ENCODE peak calls at places on chromosomes 3 and 15, in six cellular contexts. Q, B, S, Y, O and D are unnamed samples.
A peak's percentile ranks its signal among the peaks of the same experiment; 100 is the strongest.

GRCh38 chr3:67692621-67693020 is 38.2 kb upstream of the SUCLG2 start:
- DNase-seq in Q (no peak), B (peak; percentile 79), S (no peak), O (no peak), Y (no peak), D (no peak)

GRCh38 chr15:63476229-63476632 is 28.2 kb upstream of the USP3 start:
- DNase-seq in B (peak; percentile 69), Q (peak; percentile 87), S (no peak), Y (no peak), O (no peak), D (peak; percentile 59)

GRCh38 chr15:84981711-84982300 is at the start of gene PDE8A:
- DNase-seq in S (peak; percentile 78), Q (no peak), Y (peak; percentile 41), B (peak; percentile 70), O (peak; percentile 64), D (no peak)

GRCh38 chr3:12024959-12025570 is 20.9 kb downstream of the SYN2 start:
- DNase-seq in S (no peak), B (no peak), Q (no peak), Y (no peak), O (no peak), D (no peak)

GRCh38 chr3:44060164-44060563 is 181.5 kb upstream of the TOPAZ1 start:
- DNase-seq in O (no peak), Q (no peak), B (no peak), Y (no peak), S (no peak), D (no peak)

GRCh38 chr3:46946856-46947544 is 29.5 kb downstream of the CCDC12 start:
- DNase-seq in B (peak; percentile 76), Q (no peak), Y (no peak), S (peak; percentile 87), O (peak; percentile 74), D (no peak)

GRCh38 chr3:112561085-112561692 is 573 bp downstream of the ATG3 start:
- DNase-seq in Y (peak; percentile 42), Q (peak; percentile 89), O (peak; percentile 88), B (peak; percentile 85), S (peak; percentile 85), D (peak; percentile 40)

GRCh38 chr15:92683511-92683834 is 27.9 kb upstream of the FAM174B start:
- DNase-seq in Y (peak; percentile 7), Q (no peak), O (no peak), S (no peak), B (peak; percentile 87), D (no peak)

GRCh38 chr15:28124841-28125240 is 25.7 kb upstream of the OCA2 start:
- DNase-seq in O (no peak), S (no peak), B (peak; percentile 40), Q (no peak), Y (no peak), D (no peak)

GRCh38 chr3:54621181-54621580 is 306.7 kb downstream of the LRTM1 start:
- DNase-seq in Y (no peak), Q (no peak), S (no peak), B (no peak), O (no peak), D (no peak)

GRCh38 chr15:89900849-89901248 is 7.1 kb upstream of the AP3S2 start:
- DNase-seq in B (no peak), Y (no peak), Q (no peak), S (no peak), O (no peak), D (no peak)

GRCh38 chr15:55741592-55742497 is 1.1 kb downstream of the PRTG start:
- DNase-seq in S (no peak), O (no peak), Y (no peak), Q (peak; percentile 8), B (no peak), D (no peak)

GRCh38 chr15:58065011-58065444 is 483 bp downstream of the ALDH1A2 start:
- DNase-seq in O (peak; percentile 7), S (peak; percentile 82), B (peak; percentile 71), Y (no peak), Q (no peak), D (no peak)

GRCh38 chr3:22245122-22245521 is 494.1 kb upstream of the ZNF385D start:
- DNase-seq in B (peak; percentile 82), O (no peak), Y (no peak), S (no peak), Q (peak; percentile 63), D (peak; percentile 39)

GRCh38 chr3:66253790-66254620 is 33.2 kb downstream of the SLC25A26 start:
- DNase-seq in B (no peak), Q (no peak), O (no peak), Y (no peak), S (no peak), D (no peak)

GRCh38 chr3:42653303-42653559 is 266 bp upstream of the ZBTB47 start:
- DNase-seq in B (no peak), Q (no peak), S (no peak), Y (no peak), O (no peak), D (no peak)

GRCh38 chr3:153658151-153658550 is 463.0 kb upstream of the ARHGEF26 start:
- DNase-seq in Y (no peak), B (no peak), O (no peak), Q (no peak), S (no peak), D (no peak)

GRCh38 chr3:130826516-130826915 is 67.4 kb upstream of the ATP2C1 start:
- DNase-seq in Q (no peak), B (no peak), O (no peak), Y (no peak), S (no peak), D (no peak)

GRCh38 chr3:82259994-82260393 is 498.5 kb upstream of the GBE1 start:
- DNase-seq in S (no peak), B (no peak), Y (no peak), O (no peak), Q (no peak), D (no peak)

GRCh38 chr3:69764861-69765260 is 25.6 kb downstream of the MITF start:
- DNase-seq in B (peak; percentile 60), O (no peak), S (no peak), Y (no peak), Q (no peak), D (no peak)

GRCh38 chr3:169458323-169458722 is 205.2 kb downstream of the MECOM start:
- DNase-seq in O (no peak), Y (no peak), S (no peak), B (no peak), Q (no peak), D (no peak)

GRCh38 chr15:32828507-32829186 is 110.8 kb downstream of the GREM1 start:
- DNase-seq in Y (no peak), S (no peak), O (no peak), Q (peak; percentile 85), B (no peak), D (peak; percentile 82)

GRCh38 chr3:194671511-194671899 is 486 bp downstream of the LSG1 start:
- DNase-seq in O (no peak), B (no peak), Y (peak; percentile 22), S (no peak), Q (no peak), D (no peak)

GRCh38 chr3:30544811-30545210 is 61.6 kb upstream of the TGFBR2 start:
- DNase-seq in S (no peak), B (no peak), Q (peak; percentile 14), O (peak; percentile 11), Y (no peak), D (peak; percentile 10)

GRCh38 chr15:95865330-95865739 is 465.2 kb upstream of the NR2F2 start:
- DNase-seq in Y (no peak), B (no peak), O (no peak), S (no peak), Q (no peak), D (no peak)

GRCh38 chr15:78979456-78980320 is 34.8 kb upstream of the CTSH start:
- DNase-seq in S (no peak), O (peak; percentile 42), Q (peak; percentile 37), B (peak; percentile 88), Y (peak; percentile 56), D (peak; percentile 36)

GRCh38 chr3:149000207-149000745 is 8.9 kb downstream of the GYG1 start:
- DNase-seq in Q (no peak), O (no peak), B (no peak), Y (no peak), S (no peak), D (no peak)

GRCh38 chr3:43053291-43053690 is 52.6 kb downstream of the POMGNT2 start:
- DNase-seq in S (no peak), Y (no peak), O (no peak), B (peak; percentile 33), Q (no peak), D (no peak)

GRCh38 chr15:50556642-50557371 is 10.3 kb upstream of the USP50 start:
- DNase-seq in O (no peak), Y (no peak), B (no peak), S (no peak), Q (no peak), D (no peak)

GRCh38 chr15:80668546-80669236 is 26.4 kb upstream of the ABHD17C start:
- DNase-seq in S (no peak), Y (no peak), Q (no peak), B (no peak), O (no peak), D (no peak)

GRCh38 chr15:98850991-98851776 is 156.4 kb downstream of the PGPEP1L start:
- DNase-seq in Y (peak; percentile 35), Q (no peak), S (peak; percentile 82), B (peak; percentile 93), O (peak; percentile 83), D (no peak)

GRCh38 chr3:15206662-15207576 is 873 bp downstream of the CAPN7 start:
- DNase-seq in Y (no peak), O (peak; percentile 40), Q (no peak), B (peak; percentile 56), S (no peak), D (no peak)

GRCh38 chr3:46477145-46477544 is 12.4 kb upstream of the LTF start:
- DNase-seq in S (no peak), O (no peak), Y (no peak), Q (no peak), B (peak; percentile 43), D (no peak)

GRCh38 chr3:194206375-194206774 is 70.4 kb downstream of the HES1 start:
- DNase-seq in O (no peak), S (peak; percentile 83), B (no peak), Y (peak; percentile 9), Q (no peak), D (no peak)

GRCh38 chr15:60903221-60903620 is 325.9 kb downstream of the RORA start:
- DNase-seq in Y (no peak), Q (no peak), S (no peak), B (no peak), O (no peak), D (no peak)

GRCh38 chr3:147313513-147313912 is 92.8 kb downstream of the ZIC4 start:
- DNase-seq in Y (peak; percentile 20), B (no peak), Q (no peak), O (no peak), S (no peak), D (no peak)

GRCh38 chr3:146747928-146748327 is 142.8 kb upstream of the PLSCR5 start:
- DNase-seq in Q (no peak), S (no peak), B (no peak), O (no peak), Y (no peak), D (peak; percentile 64)

GRCh38 chr3:133711013-133711412 is 35.2 kb upstream of the TF start:
- DNase-seq in O (no peak), S (no peak), Q (no peak), B (no peak), Y (no peak), D (peak; percentile 4)

GRCh38 chr3:42043116-42043796 is 47.9 kb upstream of the TRAK1 start:
- DNase-seq in Y (peak; percentile 14), B (peak; percentile 98), O (no peak), S (no peak), Q (no peak), D (peak; percentile 80)

GRCh38 chr3:150235799-150236198 is 172.3 kb upstream of the TSC22D2 start:
- DNase-seq in Q (peak; percentile 54), B (peak; percentile 64), O (no peak), Y (no peak), S (no peak), D (no peak)